ENCODE peak calls at places on chromosomes 1 and 21, in seven cellular contexts. P is EL, D is transverse colon, X is BJ, H is AG04450, T is AG09309, Y is osteocyte. I is an unnamed sample.

GRCh38 chr1:225845633-225846259 is 35.8 kb downstream of the EPHX1 start:
- DNase-seq in P (peak), D (peak), X (no peak), H (peak), T (no peak), Y (peak), I (no peak)

GRCh38 chr1:44422161-44422560 is 17.1 kb downstream of the RNF220 start:
- DNase-seq in P (no peak), D (no peak), X (no peak), H (no peak), T (no peak), Y (no peak), I (no peak)

GRCh38 chr21:25464275-25464674 is 143.0 kb downstream of the MRPL39 start:
- DNase-seq in P (no peak), D (no peak), X (no peak), H (no peak), T (no peak), Y (no peak), I (no peak)

GRCh38 chr1:103250441-103250861 is 142.1 kb upstream of the COL11A1 start:
- DNase-seq in P (peak), D (no peak), X (peak), H (no peak), T (no peak), Y (no peak), I (peak)

GRCh38 chr21:45379171-45379900 is 25.6 kb upstream of the COL18A1 start:
- DNase-seq in P (no peak), D (no peak), X (no peak), H (no peak), T (no peak), Y (no peak), I (no peak)

GRCh38 chr1:32681501-32681900 is 21.1 kb downstream of the SYNC start:
- DNase-seq in P (no peak), D (no peak), X (no peak), H (no peak), T (no peak), Y (no peak), I (no peak)

GRCh38 chr21:15837603-15838002 is 107.8 kb downstream of the USP25 start:
- DNase-seq in P (peak), D (no peak), X (no peak), H (no peak), T (peak), Y (no peak), I (no peak)

GRCh38 chr1:97930472-97930871 is 9.6 kb upstream of the DPYD start:
- DNase-seq in P (no peak), D (no peak), X (no peak), H (no peak), T (no peak), Y (no peak), I (no peak)

GRCh38 chr1:5632226-5632625 is 360.0 kb downstream of the NPHP4 start:
- DNase-seq in P (no peak), D (peak), X (no peak), H (no peak), T (no peak), Y (no peak), I (no peak)

GRCh38 chr1:151834239-151834638 is 2.6 kb upstream of the RORC start:
- DNase-seq in P (no peak), D (no peak), X (no peak), H (no peak), T (no peak), Y (no peak), I (no peak)

I was measured in brain pericyte.